ENCODE peak calls at places on chromosomes 6 and 20, in five cellular contexts. I is HS-5, B is Calu3, Y is left cardiac atrium, P is T follicular helper cell. O is an unnamed sample.

GRCh38 chr6:36827261-36828079 is 11.8 kb downstream of the CPNE5 start:
- DNase-seq in I (no peak), B (peak), Y (peak), P (no peak), O (peak)

GRCh38 chr6:148491638-148492210 is 149.1 kb downstream of the SASH1 start:
- DNase-seq in I (no peak), B (no peak), Y (no peak), P (no peak), O (no peak)

GRCh38 chr6:90251295-90251992 is 45.2 kb downstream of the BACH2 start:
- DNase-seq in I (no peak), B (no peak), Y (no peak), P (no peak), O (no peak)

GRCh38 chr6:47655719-47656595 is 42.4 kb upstream of the ADGRF4 start:
- DNase-seq in I (peak), B (peak), Y (no peak), P (no peak), O (no peak)

GRCh38 chr6:16126881-16127280 is 2.0 kb upstream of the MYLIP start:
- DNase-seq in I (no peak), B (no peak), Y (no peak), P (no peak), O (no peak)

GRCh38 chr6:129730477-129731165 is 20.6 kb upstream of the ARHGAP18 start:
- DNase-seq in I (no peak), B (peak), Y (no peak), P (no peak), O (no peak)

GRCh38 chr6:108027054-108027453 is 47.5 kb downstream of the OSTM1 start:
- DNase-seq in I (no peak), B (no peak), Y (no peak), P (no peak), O (no peak)

GRCh38 chr6:166417285-166417691 is 34.5 kb upstream of the MPC1 start:
- DNase-seq in I (no peak), B (no peak), Y (no peak), P (peak), O (no peak)

GRCh38 chr20:4022386-4023350 is 7.3 kb upstream of the RNF24 start:
- DNase-seq in I (no peak), B (no peak), Y (no peak), P (no peak), O (no peak)

GRCh38 chr20:53216856-53217576 is 244.9 kb downstream of the TSHZ2 start:
- DNase-seq in I (peak), B (peak), Y (peak), P (peak), O (peak)

GRCh38 chr6:166052837-166053236 is 114.8 kb downstream of the TBXT start:
- DNase-seq in I (no peak), B (no peak), Y (no peak), P (no peak), O (no peak)

GRCh38 chr6:35302604-35303218 is 5.1 kb downstream of the DEF6 start:
- DNase-seq in I (no peak), B (peak), Y (peak), P (peak), O (no peak)

GRCh38 chr20:50713677-50714101 is 17.7 kb upstream of the PARD6B start:
- DNase-seq in I (no peak), B (peak), Y (no peak), P (no peak), O (peak)

GRCh38 chr6:35500782-35501181 is 3.9 kb upstream of the TEAD3 start:
- DNase-seq in I (peak), B (no peak), Y (no peak), P (no peak), O (no peak)

GRCh38 chr6:118618676-118619377 is 32.6 kb downstream of the CEP85L start:
- DNase-seq in I (no peak), B (peak), Y (peak), P (peak), O (peak)

GRCh38 chr20:57792386-57793095 is 82.7 kb upstream of the PMEPA1 start:
- DNase-seq in I (no peak), B (no peak), Y (no peak), P (no peak), O (no peak)

GRCh38 chr20:1934578-1935573 is 39.7 kb downstream of the SIRPA start:
- DNase-seq in I (peak), B (no peak), Y (peak), P (no peak), O (peak)

GRCh38 chr6:5610640-5611039 is 349.3 kb downstream of the FARS2 start:
- DNase-seq in I (no peak), B (no peak), Y (no peak), P (no peak), O (no peak)

GRCh38 chr20:57513199-57513598 is 11.7 kb downstream of the CTCFL start:
- DNase-seq in I (no peak), B (no peak), Y (no peak), P (no peak), O (no peak)

GRCh38 chr20:45311589-45312211 is 3.6 kb upstream of the MATN4 start:
- DNase-seq in I (no peak), B (peak), Y (peak), P (peak), O (peak)

GRCh38 chr20:278607-279571 is 11.7 kb downstream of the C20orf96 start:
- DNase-seq in I (no peak), B (no peak), Y (peak), P (no peak), O (peak)

GRCh38 chr6:135281227-135281626 is 100.1 kb downstream of the MYB start:
- DNase-seq in I (no peak), B (no peak), Y (no peak), P (no peak), O (no peak)

O was measured in uterus.